ENCODE peak calls at places on chromosomes 5 and 9, in nine cellular contexts. A is Peyer's patch; J is AG04450; I is fibroblast of mammary gland; X is ovary; E is GM10248; C is CD8-positive, alpha-beta T cell; Y is hepatocyte; Q is cardiac fibroblast. S is an unnamed sample.

GRCh38 chr5:176438959-176439757 is 9.0 kb upstream of the FAF2 start:
- DNase-seq in A (no peak), J (no peak), I (peak; percentile 80), X (no peak), E (no peak), C (no peak), Y (no peak), Q (peak; percentile 70), S (no peak)

GRCh38 chr5:67092447-67093023 is 104.1 kb downstream of the CD180 start:
- DNase-seq in A (no peak), J (no peak), I (peak; percentile 34), X (no peak), E (no peak), C (no peak), Y (no peak), Q (peak; percentile 30), S (no peak)

GRCh38 chr5:136020383-136021015 is 8.3 kb upstream of the TGFBI start:
- DNase-seq in A (no peak), J (peak; percentile 96), I (peak; percentile 99), X (no peak), E (no peak), C (no peak), Y (peak; percentile 78), Q (peak; percentile 98), S (no peak)

GRCh38 chr5:165405340-165405739 is 1899.9 kb downstream of the MAT2B start:
- DNase-seq in A (no peak), J (no peak), I (no peak), X (no peak), E (no peak), C (no peak), Y (no peak), Q (no peak), S (no peak)

GRCh38 chr9:115672477-115673316 is 480.9 kb upstream of the PAPPA start:
- DNase-seq in A (no peak), J (peak; percentile 96), I (peak; percentile 97), X (no peak), E (no peak), C (no peak), Y (peak; percentile 55), Q (peak; percentile 99), S (no peak)

GRCh38 chr9:123011878-123012528 is 21.5 kb upstream of the GPR21 start:
- DNase-seq in A (no peak), J (no peak), I (peak; percentile 17), X (no peak), E (no peak), C (no peak), Y (no peak), Q (peak; percentile 41), S (no peak)

GRCh38 chr5:94499806-94500205 is 118.6 kb downstream of the KIAA0825 start:
- DNase-seq in A (no peak), J (no peak), I (no peak), X (no peak), E (no peak), C (no peak), Y (no peak), Q (no peak), S (no peak)

GRCh38 chr9:107481035-107481434 is 8.5 kb downstream of the KLF4 start:
- DNase-seq in A (no peak), J (no peak), I (peak; percentile 35), X (no peak), E (no peak), C (no peak), Y (no peak), Q (peak; percentile 53), S (no peak)

GRCh38 chr5:101288633-101289032 is 385.6 kb upstream of the ST8SIA4 start:
- DNase-seq in A (no peak), J (no peak), I (no peak), X (no peak), E (no peak), C (no peak), Y (no peak), Q (no peak), S (no peak)

GRCh38 chr5:1529498-1529897 is 5.7 kb upstream of the LPCAT1 start:
- DNase-seq in A (no peak), J (no peak), I (no peak), X (no peak), E (no peak), C (no peak), Y (no peak), Q (no peak), S (no peak)

GRCh38 chr5:151685749-151686672 is 704 bp downstream of the SPARC start:
- DNase-seq in A (no peak), J (no peak), I (peak; percentile 48), X (no peak), E (no peak), C (no peak), Y (no peak), Q (peak; percentile 40), S (no peak)

GRCh38 chr5:4007001-4007400 is 411.4 kb downstream of the IRX1 start:
- DNase-seq in A (no peak), J (no peak), I (no peak), X (no peak), E (no peak), C (no peak), Y (no peak), Q (no peak), S (no peak)

GRCh38 chr9:124248066-124248465 is 9.7 kb upstream of the NEK6 start:
- DNase-seq in A (peak; percentile 38), J (no peak), I (no peak), X (no peak), E (no peak), C (no peak), Y (no peak), Q (no peak), S (no peak)

GRCh38 chr5:7850533-7851239 is at the start of gene CFAP90:
- DNase-seq in A (peak; percentile 51), J (no peak), I (peak; percentile 35), X (peak; percentile 67), E (no peak), C (no peak), Y (peak; percentile 89), Q (peak; percentile 23), S (peak; percentile 39)
- TF ChIP-seq CTCF in A (no peak), J (peak; percentile 56), I (peak; percentile 32), X (no peak), E (no peak), C (no peak), Y (peak; percentile 37), Q (peak; percentile 30), S (no peak)

GRCh38 chr5:113433862-113434612 is 752 bp downstream of the TSSK1B start:
- DNase-seq in A (no peak), J (no peak), I (no peak), X (no peak), E (no peak), C (no peak), Y (no peak), Q (no peak), S (no peak)
- TF ChIP-seq CTCF in A (no peak), J (no peak), I (no peak), X (no peak), E (no peak), C (no peak), Y (no peak), Q (no peak), S (no peak)

GRCh38 chr5:154614125-154614524 is 136.1 kb upstream of the HAND1 start:
- DNase-seq in A (no peak), J (no peak), I (no peak), X (no peak), E (no peak), C (no peak), Y (no peak), Q (no peak), S (no peak)

GRCh38 chr5:154610321-154611154 is 132.5 kb upstream of the HAND1 start:
- DNase-seq in A (peak; percentile 81), J (peak; percentile 24), I (peak; percentile 72), X (peak; percentile 36), E (peak; percentile 92), C (no peak), Y (peak; percentile 90), Q (peak; percentile 80), S (peak; percentile 31)

GRCh38 chr5:154611341-154611767 is 133.3 kb upstream of the HAND1 start:
- DNase-seq in A (no peak), J (no peak), I (no peak), X (no peak), E (no peak), C (no peak), Y (no peak), Q (peak; percentile 12), S (no peak)

GRCh38 chr5:154612666-154613065 is 134.6 kb upstream of the HAND1 start:
- DNase-seq in A (no peak), J (no peak), I (no peak), X (no peak), E (no peak), C (no peak), Y (no peak), Q (no peak), S (no peak)

GRCh38 chr5:154614595-154614994 is 136.6 kb upstream of the HAND1 start:
- DNase-seq in A (no peak), J (no peak), I (no peak), X (no peak), E (no peak), C (no peak), Y (no peak), Q (no peak), S (no peak)
- TF ChIP-seq CTCF in A (no peak), J (no peak), I (no peak), X (no peak), E (no peak), C (no peak), Y (no peak), Q (no peak), S (no peak)

GRCh38 chr9:110197330-110198187 is 10.4 kb downstream of the C9orf152 start:
- DNase-seq in A (peak; percentile 55), J (no peak), I (peak; percentile 36), X (no peak), E (no peak), C (no peak), Y (no peak), Q (no peak), S (no peak)
- TF ChIP-seq CTCF in A (no peak), J (peak; percentile 43), I (peak; percentile 59), X (no peak), E (no peak), C (no peak), Y (no peak), Q (peak; percentile 51), S (no peak)

S was measured in activated B cell treated with CpG ODN at 0.5 μM for 24 hours.